ENCODE peak calls at places on chromosomes 12 and 14, in eight cellular contexts. One of them, this sample, is unnamed.

GRCh38 chr12:31965090-31965489 is 5.9 kb downstream of the RESF1 start:
- DNase-seq in lower lobe of right lung: no peak
- DNase-seq in K562: no peak
- DNase-seq in tibial artery: no peak
- DNase-seq in psoas muscle: no peak
- DNase-seq in left ventricle myocardium inferior: no peak
- DNase-seq in CD4-positive, alpha-beta memory T cell: peak; percentile 51
- DNase-seq in fibroblast of lung: no peak
- DNase-seq in this sample: no peak

GRCh38 chr12:130838284-130838950 is 633 bp downstream of the STX2 start:
- DNase-seq in lower lobe of right lung: peak; percentile 62
- DNase-seq in K562: peak; percentile 36
- DNase-seq in tibial artery: no peak
- DNase-seq in psoas muscle: peak; percentile 58
- DNase-seq in left ventricle myocardium inferior: no peak
- DNase-seq in CD4-positive, alpha-beta memory T cell: peak; percentile 35
- DNase-seq in fibroblast of lung: no peak
- DNase-seq in this sample: peak; percentile 51

GRCh38 chr14:67940476-67940875 is 120.9 kb downstream of the RAD51B start:
- DNase-seq in lower lobe of right lung: no peak
- DNase-seq in K562: no peak
- DNase-seq in tibial artery: no peak
- DNase-seq in psoas muscle: no peak
- DNase-seq in left ventricle myocardium inferior: no peak
- DNase-seq in CD4-positive, alpha-beta memory T cell: no peak
- DNase-seq in fibroblast of lung: peak; percentile 90
- DNase-seq in this sample: peak; percentile 89

GRCh38 chr12:14408208-14408607 is 42.7 kb downstream of the ATF7IP start:
- DNase-seq in lower lobe of right lung: no peak
- DNase-seq in K562: peak; percentile 34
- DNase-seq in tibial artery: no peak
- DNase-seq in psoas muscle: no peak
- DNase-seq in left ventricle myocardium inferior: no peak
- DNase-seq in CD4-positive, alpha-beta memory T cell: peak; percentile 48
- DNase-seq in fibroblast of lung: peak; percentile 71
- DNase-seq in this sample: peak; percentile 54

GRCh38 chr12:55970775-55971174 is 3.1 kb upstream of the RAB5B start:
- DNase-seq in lower lobe of right lung: no peak
- DNase-seq in K562: no peak
- DNase-seq in tibial artery: no peak
- DNase-seq in psoas muscle: no peak
- DNase-seq in left ventricle myocardium inferior: no peak
- DNase-seq in CD4-positive, alpha-beta memory T cell: no peak
- DNase-seq in fibroblast of lung: peak; percentile 58
- DNase-seq in this sample: no peak

GRCh38 chr14:102872020-102872419 is 50.4 kb upstream of the AMN start:
- DNase-seq in lower lobe of right lung: no peak
- DNase-seq in K562: no peak
- DNase-seq in tibial artery: no peak
- DNase-seq in psoas muscle: no peak
- DNase-seq in left ventricle myocardium inferior: no peak
- DNase-seq in CD4-positive, alpha-beta memory T cell: peak; percentile 33
- DNase-seq in fibroblast of lung: no peak
- DNase-seq in this sample: no peak

GRCh38 chr14:51024377-51024776 is 70.5 kb downstream of the TRIM9 start:
- DNase-seq in lower lobe of right lung: no peak
- DNase-seq in K562: no peak
- DNase-seq in tibial artery: no peak
- DNase-seq in psoas muscle: no peak
- DNase-seq in left ventricle myocardium inferior: no peak
- DNase-seq in CD4-positive, alpha-beta memory T cell: no peak
- DNase-seq in fibroblast of lung: no peak
- DNase-seq in this sample: no peak

GRCh38 chr14:52327374-52328226 is 13.5 kb downstream of the PTGER2 start:
- DNase-seq in lower lobe of right lung: no peak
- DNase-seq in K562: no peak
- DNase-seq in tibial artery: no peak
- DNase-seq in psoas muscle: no peak
- DNase-seq in left ventricle myocardium inferior: no peak
- DNase-seq in CD4-positive, alpha-beta memory T cell: no peak
- DNase-seq in fibroblast of lung: peak; percentile 82
- DNase-seq in this sample: no peak

GRCh38 chr12:47095446-47096236 is 15.9 kb upstream of the AMIGO2 start:
- DNase-seq in lower lobe of right lung: no peak
- DNase-seq in K562: no peak
- DNase-seq in tibial artery: no peak
- DNase-seq in psoas muscle: no peak
- DNase-seq in left ventricle myocardium inferior: no peak
- DNase-seq in CD4-positive, alpha-beta memory T cell: no peak
- DNase-seq in fibroblast of lung: peak; percentile 39
- DNase-seq in this sample: peak; percentile 55

GRCh38 chr12:6074979-6075585 is 49.4 kb downstream of the VWF start:
- DNase-seq in lower lobe of right lung: peak; percentile 69
- DNase-seq in K562: no peak
- DNase-seq in tibial artery: no peak
- DNase-seq in psoas muscle: no peak
- DNase-seq in left ventricle myocardium inferior: peak; percentile 38
- DNase-seq in CD4-positive, alpha-beta memory T cell: no peak
- DNase-seq in fibroblast of lung: no peak
- DNase-seq in this sample: no peak

GRCh38 chr12:78703820-78704525 is 160.6 kb upstream of the SYT1 start:
- DNase-seq in lower lobe of right lung: no peak
- DNase-seq in K562: no peak
- DNase-seq in tibial artery: no peak
- DNase-seq in psoas muscle: no peak
- DNase-seq in left ventricle myocardium inferior: no peak
- DNase-seq in CD4-positive, alpha-beta memory T cell: no peak
- DNase-seq in fibroblast of lung: peak; percentile 69
- DNase-seq in this sample: peak; percentile 75

GRCh38 chr14:96961895-96962294 is 164.7 kb downstream of the VRK1 start:
- DNase-seq in lower lobe of right lung: no peak
- DNase-seq in K562: no peak
- DNase-seq in tibial artery: no peak
- DNase-seq in psoas muscle: no peak
- DNase-seq in left ventricle myocardium inferior: no peak
- DNase-seq in CD4-positive, alpha-beta memory T cell: no peak
- DNase-seq in fibroblast of lung: no peak
- DNase-seq in this sample: no peak

GRCh38 chr12:131900397-131900796 is 6.0 kb downstream of the ULK1 start:
- DNase-seq in lower lobe of right lung: peak; percentile 35
- DNase-seq in K562: no peak
- DNase-seq in tibial artery: no peak
- DNase-seq in psoas muscle: peak; percentile 40
- DNase-seq in left ventricle myocardium inferior: no peak
- DNase-seq in CD4-positive, alpha-beta memory T cell: no peak
- DNase-seq in fibroblast of lung: no peak
- DNase-seq in this sample: no peak

GRCh38 chr12:21054334-21054733 is 76.7 kb upstream of the SLCO1B1 start:
- DNase-seq in lower lobe of right lung: no peak
- DNase-seq in K562: no peak
- DNase-seq in tibial artery: peak; percentile 33
- DNase-seq in psoas muscle: no peak
- DNase-seq in left ventricle myocardium inferior: no peak
- DNase-seq in CD4-positive, alpha-beta memory T cell: no peak
- DNase-seq in fibroblast of lung: no peak
- DNase-seq in this sample: no peak

GRCh38 chr12:132235116-132235820 is 91.0 kb downstream of the NOC4L start:
- DNase-seq in lower lobe of right lung: no peak
- DNase-seq in K562: no peak
- DNase-seq in tibial artery: no peak
- DNase-seq in psoas muscle: no peak
- DNase-seq in left ventricle myocardium inferior: no peak
- DNase-seq in CD4-positive, alpha-beta memory T cell: no peak
- DNase-seq in fibroblast of lung: no peak
- DNase-seq in this sample: no peak

GRCh38 chr14:75699331-75699730 is 38.3 kb downstream of the TTLL5 start:
- DNase-seq in lower lobe of right lung: no peak
- DNase-seq in K562: no peak
- DNase-seq in tibial artery: no peak
- DNase-seq in psoas muscle: no peak
- DNase-seq in left ventricle myocardium inferior: no peak
- DNase-seq in CD4-positive, alpha-beta memory T cell: no peak
- DNase-seq in fibroblast of lung: no peak
- DNase-seq in this sample: no peak

GRCh38 chr12:5580911-5581488 is 149.1 kb downstream of the NTF3 start:
- DNase-seq in lower lobe of right lung: no peak
- DNase-seq in K562: no peak
- DNase-seq in tibial artery: peak; percentile 42
- DNase-seq in psoas muscle: no peak
- DNase-seq in left ventricle myocardium inferior: no peak
- DNase-seq in CD4-positive, alpha-beta memory T cell: no peak
- DNase-seq in fibroblast of lung: no peak
- DNase-seq in this sample: peak; percentile 60

GRCh38 chr12:67884596-67884995 is 104.7 kb upstream of the IFNG-AS1 start:
- DNase-seq in lower lobe of right lung: no peak
- DNase-seq in K562: no peak
- DNase-seq in tibial artery: no peak
- DNase-seq in psoas muscle: no peak
- DNase-seq in left ventricle myocardium inferior: no peak
- DNase-seq in CD4-positive, alpha-beta memory T cell: no peak
- DNase-seq in fibroblast of lung: no peak
- DNase-seq in this sample: no peak

GRCh38 chr14:21317433-21317832 is 37.5 kb downstream of the RPGRIP1 start:
- DNase-seq in lower lobe of right lung: no peak
- DNase-seq in K562: no peak
- DNase-seq in tibial artery: no peak
- DNase-seq in psoas muscle: no peak
- DNase-seq in left ventricle myocardium inferior: no peak
- DNase-seq in CD4-positive, alpha-beta memory T cell: no peak
- DNase-seq in fibroblast of lung: no peak
- DNase-seq in this sample: no peak

GRCh38 chr14:89262041-89262440 is 155.0 kb downstream of the FOXN3 start:
- DNase-seq in lower lobe of right lung: no peak
- DNase-seq in K562: no peak
- DNase-seq in tibial artery: no peak
- DNase-seq in psoas muscle: no peak
- DNase-seq in left ventricle myocardium inferior: no peak
- DNase-seq in CD4-positive, alpha-beta memory T cell: no peak
- DNase-seq in fibroblast of lung: no peak
- DNase-seq in this sample: no peak

DNA sequence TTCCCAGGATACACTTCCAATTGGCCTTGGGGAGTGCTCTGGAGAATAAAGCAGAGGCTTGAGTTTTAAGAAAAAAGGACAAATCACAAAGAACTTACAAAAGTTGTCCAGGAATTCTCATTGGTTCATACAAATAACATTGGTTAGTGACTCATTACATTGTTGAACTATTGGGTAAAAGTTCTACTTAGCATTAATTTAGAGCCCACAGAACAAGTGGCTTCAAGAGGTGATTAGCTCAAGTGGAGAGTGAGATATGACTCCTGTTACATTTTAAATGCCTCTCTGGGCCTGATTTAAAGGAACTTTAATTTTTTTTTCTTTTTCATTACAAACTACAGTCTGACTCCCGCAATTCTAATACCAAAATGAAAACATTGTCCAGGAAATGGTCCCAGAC is 72.9 kb downstream of the ASCL4 start:
- DNase-seq in lower lobe of right lung: no peak
- DNase-seq in K562: no peak
- DNase-seq in tibial artery: no peak
- DNase-seq in psoas muscle: no peak
- DNase-seq in left ventricle myocardium inferior: no peak
- DNase-seq in CD4-positive, alpha-beta memory T cell: no peak
- DNase-seq in fibroblast of lung: no peak
- DNase-seq in this sample: no peak
- H3K27me3 ChIP-seq in lower lobe of right lung: peaks cover 39% of the 10 kb centered on the region
- H3K27me3 ChIP-seq in K562: peaks cover 39% of the 10 kb centered on the region
- H3K27me3 ChIP-seq in tibial artery: peaks cover 57% of the 10 kb centered on the region
- H3K27me3 ChIP-seq in psoas muscle: peaks cover 23% of the 10 kb centered on the region
- H3K27me3 ChIP-seq in left ventricle myocardium inferior: peaks cover 92% of the 10 kb centered on the region
- H3K27me3 ChIP-seq in CD4-positive, alpha-beta memory T cell: no peaks in the 10 kb centered on the region
- H3K27me3 ChIP-seq in fibroblast of lung: peaks cover 27% of the 10 kb centered on the region
- H3K27me3 ChIP-seq in this sample: peaks cover 9% of the 10 kb centered on the region

GRCh38 chr12:53966070-53966384 is 6.9 kb upstream of the HOXC11 start:
- DNase-seq in lower lobe of right lung: no peak
- DNase-seq in K562: no peak
- DNase-seq in tibial artery: no peak
- DNase-seq in psoas muscle: no peak
- DNase-seq in left ventricle myocardium inferior: no peak
- DNase-seq in CD4-positive, alpha-beta memory T cell: no peak
- DNase-seq in fibroblast of lung: no peak
- DNase-seq in this sample: no peak
- H3K27me3 ChIP-seq in lower lobe of right lung: peaks cover 100% of the 10 kb centered on the region
- H3K27me3 ChIP-seq in K562: peaks cover 82% of the 10 kb centered on the region
- H3K27me3 ChIP-seq in tibial artery: no peaks in the 10 kb centered on the region
- H3K27me3 ChIP-seq in psoas muscle: peaks cover 33% of the 10 kb centered on the region
- H3K27me3 ChIP-seq in left ventricle myocardium inferior: peaks cover 100% of the 10 kb centered on the region
- H3K27me3 ChIP-seq in CD4-positive, alpha-beta memory T cell: peaks cover 95% of the 10 kb centered on the region
- H3K27me3 ChIP-seq in fibroblast of lung: peaks cover 93% of the 10 kb centered on the region
- H3K27me3 ChIP-seq in this sample: peaks cover 94% of the 10 kb centered on the region

DNA sequence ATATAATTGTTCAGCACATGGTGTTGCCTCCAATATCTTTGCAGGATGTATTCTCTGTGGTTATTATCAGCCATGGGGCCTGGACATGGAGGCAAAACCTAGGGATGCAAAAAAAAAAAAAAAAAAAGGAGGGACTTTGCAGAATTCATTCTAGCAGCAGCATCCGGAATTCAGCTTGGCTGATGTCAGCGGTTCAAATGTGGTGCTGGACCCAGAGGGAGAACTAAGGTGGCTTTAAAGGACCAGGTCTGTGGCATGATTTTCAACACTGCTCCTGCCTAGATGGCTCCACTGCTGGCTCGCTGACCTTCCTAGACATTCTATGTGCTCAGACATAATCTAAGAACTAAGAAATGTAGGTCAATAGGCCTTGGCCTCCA is 108.5 kb downstream of the PPM1A start:
- DNase-seq in lower lobe of right lung: no peak
- DNase-seq in K562: no peak
- DNase-seq in tibial artery: no peak
- DNase-seq in psoas muscle: no peak
- DNase-seq in left ventricle myocardium inferior: no peak
- DNase-seq in CD4-positive, alpha-beta memory T cell: no peak
- DNase-seq in fibroblast of lung: no peak
- DNase-seq in this sample: no peak
- H3K27me3 ChIP-seq in lower lobe of right lung: no peaks in the 10 kb centered on the region
- H3K27me3 ChIP-seq in K562: no peaks in the 10 kb centered on the region
- H3K27me3 ChIP-seq in tibial artery: no peaks in the 10 kb centered on the region
- H3K27me3 ChIP-seq in psoas muscle: no peaks in the 10 kb centered on the region
- H3K27me3 ChIP-seq in left ventricle myocardium inferior: peaks cover 6% of the 10 kb centered on the region
- H3K27me3 ChIP-seq in CD4-positive, alpha-beta memory T cell: no peaks in the 10 kb centered on the region
- H3K27me3 ChIP-seq in fibroblast of lung: no peaks in the 10 kb centered on the region
- H3K27me3 ChIP-seq in this sample: no peaks in the 10 kb centered on the region

GRCh38 chr12:124252964-124253363 is 41.9 kb upstream of the RFLNA start:
- DNase-seq in lower lobe of right lung: no peak
- DNase-seq in K562: no peak
- DNase-seq in tibial artery: no peak
- DNase-seq in psoas muscle: no peak
- DNase-seq in left ventricle myocardium inferior: no peak
- DNase-seq in CD4-positive, alpha-beta memory T cell: no peak
- DNase-seq in fibroblast of lung: no peak
- DNase-seq in this sample: no peak

GRCh38 chr12:124248862-124249825 is 45.7 kb upstream of the RFLNA start:
- DNase-seq in lower lobe of right lung: no peak
- DNase-seq in K562: no peak
- DNase-seq in tibial artery: no peak
- DNase-seq in psoas muscle: no peak
- DNase-seq in left ventricle myocardium inferior: no peak
- DNase-seq in CD4-positive, alpha-beta memory T cell: no peak
- DNase-seq in fibroblast of lung: peak; percentile 56
- DNase-seq in this sample: peak; percentile 43

GRCh38 chr12:124259168-124260066 is 35.5 kb upstream of the RFLNA start:
- DNase-seq in lower lobe of right lung: no peak
- DNase-seq in K562: peak; percentile 84
- DNase-seq in tibial artery: no peak
- DNase-seq in psoas muscle: no peak
- DNase-seq in left ventricle myocardium inferior: no peak
- DNase-seq in CD4-positive, alpha-beta memory T cell: no peak
- DNase-seq in fibroblast of lung: peak; percentile 3
- DNase-seq in this sample: no peak

GRCh38 chr12:124254126-124254525 is 40.8 kb upstream of the RFLNA start:
- DNase-seq in lower lobe of right lung: no peak
- DNase-seq in K562: no peak
- DNase-seq in tibial artery: no peak
- DNase-seq in psoas muscle: no peak
- DNase-seq in left ventricle myocardium inferior: no peak
- DNase-seq in CD4-positive, alpha-beta memory T cell: no peak
- DNase-seq in fibroblast of lung: no peak
- DNase-seq in this sample: no peak
- H3K27me3 ChIP-seq in lower lobe of right lung: peaks cover 4% of the 10 kb centered on the region
- H3K27me3 ChIP-seq in K562: peaks cover 55% of the 10 kb centered on the region
- H3K27me3 ChIP-seq in tibial artery: peaks cover 46% of the 10 kb centered on the region
- H3K27me3 ChIP-seq in psoas muscle: no peaks in the 10 kb centered on the region
- H3K27me3 ChIP-seq in left ventricle myocardium inferior: peaks cover 71% of the 10 kb centered on the region
- H3K27me3 ChIP-seq in CD4-positive, alpha-beta memory T cell: no peaks in the 10 kb centered on the region
- H3K27me3 ChIP-seq in fibroblast of lung: peaks cover 17% of the 10 kb centered on the region
- H3K27me3 ChIP-seq in this sample: peaks cover 81% of the 10 kb centered on the region

This sample was measured in adipocyte.